ENCODE peak calls at places on chromosome 6, in six cellular contexts. Z is A549, B is endothelial cell of umbilical vein, A is H54, K is adrenal gland, I is gastrocnemius medialis. V is an unnamed sample.

GRCh38 chr6:115271434-115271833 is 789.3 kb downstream of the FRK start:
- DNase-seq in Z (no peak), B (no peak), A (no peak), K (no peak), I (no peak), V (no peak)

GRCh38 chr6:52162940-52163908 is 23.0 kb upstream of the IL17A start:
- DNase-seq in Z (peak; percentile 38), B (peak; percentile 16), A (no peak), K (no peak), I (no peak), V (no peak)

GRCh38 chr6:71533939-71534379 is 245.3 kb downstream of the OGFRL1 start:
- DNase-seq in Z (peak; percentile 1), B (peak; percentile 36), A (no peak), K (no peak), I (no peak), V (no peak)

GRCh38 chr6:31651602-31652191 is 764 bp downstream of the BAG6 start:
- DNase-seq in Z (peak; percentile 66), B (peak; percentile 84), A (peak; percentile 78), K (no peak), I (peak; percentile 85), V (peak; percentile 64)

GRCh38 chr6:36358235-36358915 is 21.7 kb upstream of the BNIP5 start:
- DNase-seq in Z (no peak), B (peak; percentile 62), A (no peak), K (no peak), I (no peak), V (no peak)

GRCh38 chr6:41940759-41941279 is 789 bp downstream of the CCND3 start:
- DNase-seq in Z (peak; percentile 62), B (peak; percentile 30), A (peak; percentile 27), K (peak; percentile 78), I (peak; percentile 16), V (no peak)

GRCh38 chr6:118320652-118321051 is 227.4 kb upstream of the PLN start:
- DNase-seq in Z (no peak), B (peak; percentile 4), A (no peak), K (no peak), I (no peak), V (no peak)

GRCh38 chr6:20021795-20022194 is 184.6 kb downstream of the ID4 start:
- DNase-seq in Z (no peak), B (no peak), A (no peak), K (no peak), I (no peak), V (no peak)

DNA sequence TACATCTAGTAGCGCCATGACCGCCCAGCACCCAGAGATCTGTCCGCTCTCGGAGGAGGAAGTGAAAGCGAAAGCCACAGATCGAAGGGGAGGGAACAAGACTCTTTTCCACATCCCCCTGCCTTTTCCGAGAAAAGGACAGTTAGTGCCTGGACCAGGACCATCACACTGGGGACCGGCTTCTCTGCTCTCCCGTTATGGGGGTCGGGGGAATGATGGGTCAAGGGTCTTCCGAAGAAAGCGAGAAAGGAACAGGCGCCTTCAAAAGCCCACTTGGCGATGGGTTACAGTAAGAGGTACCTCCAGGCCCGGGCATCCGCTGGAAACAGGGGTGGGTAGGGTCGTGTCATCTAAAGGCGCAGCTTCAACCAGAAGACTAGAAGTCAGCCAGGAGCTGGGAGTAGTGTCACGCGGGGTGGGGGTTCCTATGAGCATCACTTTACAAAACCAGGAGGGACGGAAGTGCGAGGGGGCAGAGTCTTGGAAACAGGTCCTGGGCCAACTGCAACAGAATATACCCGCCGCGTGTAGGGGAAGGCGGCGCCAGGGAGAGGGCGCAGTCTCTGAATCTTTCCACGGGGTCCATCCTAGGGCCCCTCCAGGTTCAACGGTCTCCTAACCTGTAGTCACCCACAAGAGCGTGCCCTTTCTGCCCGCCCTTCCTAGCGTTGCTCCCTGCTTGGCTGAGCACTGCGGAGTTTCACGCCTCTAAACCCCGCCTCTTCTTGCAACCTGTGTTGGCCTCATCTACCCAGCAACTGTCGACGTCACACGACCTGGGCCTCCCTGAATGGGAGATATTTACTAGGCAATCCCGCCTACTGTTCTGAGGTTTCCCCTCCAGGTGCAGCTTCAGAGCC is at the start of gene PSMB8:
- DNase-seq in Z (peak; percentile 87), B (peak; percentile 96), A (peak; percentile 85), K (peak; percentile 99), I (peak; percentile 95), V (peak; percentile 87)
- TF ChIP-seq POLR2A in Z (no peak), B (peak; percentile 47), A (peak; percentile 28), K (peak; percentile 78), I (peak; percentile 84), V (peak; percentile 91)

DNA sequence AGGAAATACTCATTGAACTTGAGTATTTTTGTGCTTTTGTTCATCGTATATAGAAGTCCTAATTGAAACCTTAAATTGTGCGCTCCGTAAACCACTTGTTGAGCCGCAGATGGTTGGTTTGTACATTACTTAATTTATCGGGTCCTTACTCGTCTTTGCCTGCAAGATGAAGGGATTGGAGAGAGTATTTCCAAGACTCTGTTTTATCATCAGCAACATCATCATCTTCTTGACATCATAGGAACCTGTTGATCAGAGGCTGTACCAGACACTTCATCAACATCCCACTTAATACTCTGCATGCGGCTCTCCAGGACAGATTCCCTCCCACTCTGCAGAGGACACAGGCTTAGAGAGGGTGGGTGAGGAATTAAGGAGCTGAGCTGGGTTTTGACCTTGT is 28.6 kb downstream of the TIAM2 start:
- DNase-seq in Z (no peak), B (no peak), A (no peak), K (peak; percentile 10), I (no peak), V (no peak)
- TF ChIP-seq POLR2A in Z (no peak), B (no peak), A (no peak), K (no peak), I (no peak), V (no peak)

GRCh38 chr6:3806169-3806922 is 42.8 kb upstream of the FAM50B start:
- DNase-seq in Z (no peak), B (no peak), A (no peak), K (peak; percentile 66), I (no peak), V (no peak)

GRCh38 chr6:3809515-3809891 is 39.7 kb upstream of the FAM50B start:
- DNase-seq in Z (no peak), B (no peak), A (no peak), K (no peak), I (no peak), V (no peak)

GRCh38 chr6:3808759-3809514 is 40.2 kb upstream of the FAM50B start:
- DNase-seq in Z (peak; percentile 77), B (peak; percentile 81), A (peak; percentile 82), K (peak; percentile 89), I (peak; percentile 84), V (no peak)

GRCh38 chr6:3809982-3810381 is 39.2 kb upstream of the FAM50B start:
- DNase-seq in Z (no peak), B (no peak), A (no peak), K (no peak), I (no peak), V (no peak)

DNA sequence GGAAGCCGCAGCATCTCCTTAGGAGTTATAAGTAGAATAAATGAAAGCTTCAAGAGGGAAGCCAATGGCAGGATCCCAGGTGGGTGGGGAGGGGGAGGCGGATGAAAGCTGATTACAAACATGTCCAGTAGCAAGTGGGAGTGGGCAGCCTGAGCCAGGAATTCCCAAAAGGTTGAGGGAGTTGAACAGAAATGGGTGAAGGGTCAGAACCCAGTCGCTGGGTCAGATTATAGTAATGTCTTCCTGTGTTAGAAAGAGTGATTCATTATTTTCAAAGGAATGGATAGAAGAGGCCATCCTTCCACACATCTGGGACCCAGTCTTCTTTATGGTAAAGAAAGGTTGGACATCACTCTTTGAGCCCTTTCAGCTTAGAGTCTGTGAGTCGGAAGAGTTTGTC is 41.0 kb upstream of the FAM50B start:
- DNase-seq in Z (no peak), B (peak; percentile 33), A (no peak), K (no peak), I (no peak), V (no peak)
- TF ChIP-seq POLR2A in Z (no peak), B (no peak), A (no peak), K (no peak), I (no peak), V (no peak)

GRCh38 chr6:28977351-28978136 is 27.6 kb downstream of the ZNF311 start:
- DNase-seq in Z (no peak), B (peak; percentile 37), A (no peak), K (no peak), I (no peak), V (no peak)
- TF ChIP-seq POLR2A in Z (no peak), B (no peak), A (no peak), K (no peak), I (no peak), V (no peak)

V was measured in esophagus squamous epithelium.